ENCODE peak calls at places on chromosomes 7 and 10, in four cellular contexts. One of them, this sample, is unnamed.

GRCh38 chr10:30671011-30671616 is 41.6 kb upstream of the LYZL2 start:
- DNase-seq in cardiac muscle cell: peak; percentile 72
- DNase-seq in spleen: no peak
- DNase-seq in PC-3: peak; percentile 76
- DNase-seq in this sample: no peak

GRCh38 chr7:2063562-2064360 is 169.0 kb downstream of the MAD1L1 start:
- DNase-seq in cardiac muscle cell: no peak
- DNase-seq in spleen: no peak
- DNase-seq in PC-3: peak; percentile 45
- DNase-seq in this sample: peak; percentile 50

GRCh38 chr7:89549768-89550167 is 604.5 kb upstream of the STEAP1 start:
- DNase-seq in cardiac muscle cell: no peak
- DNase-seq in spleen: no peak
- DNase-seq in PC-3: no peak
- DNase-seq in this sample: no peak

GRCh38 chr10:15690031-15690430 is 29.7 kb downstream of the ITGA8 start:
- DNase-seq in cardiac muscle cell: no peak
- DNase-seq in spleen: no peak
- DNase-seq in PC-3: no peak
- DNase-seq in this sample: no peak

GRCh38 chr10:42754155-42755027 is 28.2 kb upstream of the BMS1 start:
- DNase-seq in cardiac muscle cell: peak; percentile 31
- DNase-seq in spleen: no peak
- DNase-seq in PC-3: no peak
- DNase-seq in this sample: peak; percentile 84

GRCh38 chr7:50399635-50400034 is 50.5 kb downstream of the FIGNL1 start:
- DNase-seq in cardiac muscle cell: no peak
- DNase-seq in spleen: no peak
- DNase-seq in PC-3: no peak
- DNase-seq in this sample: no peak

GRCh38 chr10:44398747-44399477 is 14.0 kb upstream of the CXCL12 start:
- DNase-seq in cardiac muscle cell: no peak
- DNase-seq in spleen: no peak
- DNase-seq in PC-3: no peak
- DNase-seq in this sample: no peak

GRCh38 chr7:17598846-17599245 is 300.4 kb downstream of the AHR start:
- DNase-seq in cardiac muscle cell: no peak
- DNase-seq in spleen: no peak
- DNase-seq in PC-3: peak; percentile 78
- DNase-seq in this sample: no peak

GRCh38 chr7:46850563-46851325 is 731.2 kb downstream of the TNS3 start:
- DNase-seq in cardiac muscle cell: no peak
- DNase-seq in spleen: no peak
- DNase-seq in PC-3: no peak
- DNase-seq in this sample: no peak

GRCh38 chr7:11881680-11882079 is 49.7 kb upstream of the THSD7A start:
- DNase-seq in cardiac muscle cell: no peak
- DNase-seq in spleen: no peak
- DNase-seq in PC-3: no peak
- DNase-seq in this sample: no peak

GRCh38 chr7:157017639-157018327 is 7.3 kb upstream of the MNX1 start:
- DNase-seq in cardiac muscle cell: no peak
- DNase-seq in spleen: no peak
- DNase-seq in PC-3: no peak
- DNase-seq in this sample: no peak

GRCh38 chr7:157474685-157475084 is 137.9 kb downstream of the DNAJB6 start:
- DNase-seq in cardiac muscle cell: no peak
- DNase-seq in spleen: peak; percentile 79
- DNase-seq in PC-3: peak; percentile 29
- DNase-seq in this sample: no peak

GRCh38 chr10:59864141-59864962 is 42.0 kb downstream of the CCDC6 start:
- DNase-seq in cardiac muscle cell: no peak
- DNase-seq in spleen: no peak
- DNase-seq in PC-3: no peak
- DNase-seq in this sample: no peak

GRCh38 chr10:90136731-90137316 is 435.4 kb downstream of the KIF20B start:
- DNase-seq in cardiac muscle cell: peak; percentile 8
- DNase-seq in spleen: no peak
- DNase-seq in PC-3: no peak
- DNase-seq in this sample: no peak

GRCh38 chr7:50598455-50599343 is 33.5 kb upstream of the DDC start:
- DNase-seq in cardiac muscle cell: no peak
- DNase-seq in spleen: no peak
- DNase-seq in PC-3: no peak
- DNase-seq in this sample: no peak

GRCh38 chr10:21065621-21066248 is 168.6 kb upstream of the NEBL start:
- DNase-seq in cardiac muscle cell: no peak
- DNase-seq in spleen: no peak
- DNase-seq in PC-3: no peak
- DNase-seq in this sample: no peak

GRCh38 chr10:104322416-104322782 is 15.9 kb downstream of the ITPRIP start:
- DNase-seq in cardiac muscle cell: no peak
- DNase-seq in spleen: peak; percentile 88
- DNase-seq in PC-3: no peak
- DNase-seq in this sample: no peak

GRCh38 chr7:128831178-128831993 is 1.2 kb downstream of the FLNC start:
- DNase-seq in cardiac muscle cell: peak; percentile 90
- DNase-seq in spleen: peak; percentile 74
- DNase-seq in PC-3: peak; percentile 3
- DNase-seq in this sample: peak; percentile 82

GRCh38 chr7:120273476-120273975 is 551 bp downstream of the KCND2 start:
- DNase-seq in cardiac muscle cell: peak; percentile 56
- DNase-seq in spleen: no peak
- DNase-seq in PC-3: peak; percentile 5
- DNase-seq in this sample: peak; percentile 27

GRCh38 chr10:36559412-36559811 is 566.0 kb upstream of the ANKRD30A start:
- DNase-seq in cardiac muscle cell: no peak
- DNase-seq in spleen: no peak
- DNase-seq in PC-3: no peak
- DNase-seq in this sample: no peak

GRCh38 chr10:31757374-31757773 is 171.3 kb downstream of the ARHGAP12 start:
- DNase-seq in cardiac muscle cell: no peak
- DNase-seq in spleen: no peak
- DNase-seq in PC-3: no peak
- DNase-seq in this sample: no peak

GRCh38 chr7:108235451-108236061 is 105.4 kb upstream of the LAMB4 start:
- DNase-seq in cardiac muscle cell: no peak
- DNase-seq in spleen: no peak
- DNase-seq in PC-3: no peak
- DNase-seq in this sample: no peak

DNA sequence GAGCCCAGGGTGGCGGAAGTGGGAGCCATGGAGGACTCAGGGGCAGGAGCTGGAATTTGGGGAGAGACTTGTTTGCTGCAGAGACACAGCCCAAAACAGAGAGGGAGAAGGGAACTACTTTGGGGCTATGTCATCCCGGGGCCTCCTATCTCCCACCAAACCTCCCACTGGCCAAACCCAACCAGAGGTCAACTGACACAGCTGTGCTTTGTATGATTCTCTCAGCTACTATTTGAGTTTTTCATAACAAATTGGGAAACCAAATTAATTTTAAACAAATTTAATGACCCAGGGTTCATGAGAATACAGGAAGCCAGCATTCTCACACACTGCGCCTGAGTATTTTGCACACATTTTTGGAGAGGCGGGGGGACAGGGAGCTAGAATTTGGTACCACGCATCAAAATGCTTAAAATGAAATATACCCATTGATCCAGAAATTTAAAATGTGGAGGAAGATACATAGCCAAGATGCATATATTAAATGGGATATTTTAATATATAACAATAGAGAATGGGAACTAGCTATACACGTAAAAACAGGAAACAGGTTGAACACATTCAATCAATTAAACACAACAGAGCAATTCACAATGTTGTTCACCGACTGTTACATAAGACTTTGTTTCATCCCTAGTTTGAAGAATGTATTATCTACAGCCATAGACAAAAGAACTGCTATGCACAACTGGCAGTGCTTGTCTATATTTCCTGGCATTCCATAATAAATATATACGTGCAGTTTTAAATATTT is 105.3 kb downstream of the PARD3 start:
- DNase-seq in cardiac muscle cell: no peak
- DNase-seq in spleen: no peak
- DNase-seq in PC-3: no peak
- DNase-seq in this sample: no peak
- H3K27ac ChIP-seq in cardiac muscle cell: no peak overlapping the region
- H3K27ac ChIP-seq in spleen: no peak overlapping the region
- H3K27ac ChIP-seq in PC-3: peak overlapping the region; percentile 25
- H3K27ac ChIP-seq in this sample: peak overlapping the region; percentile 17

DNA sequence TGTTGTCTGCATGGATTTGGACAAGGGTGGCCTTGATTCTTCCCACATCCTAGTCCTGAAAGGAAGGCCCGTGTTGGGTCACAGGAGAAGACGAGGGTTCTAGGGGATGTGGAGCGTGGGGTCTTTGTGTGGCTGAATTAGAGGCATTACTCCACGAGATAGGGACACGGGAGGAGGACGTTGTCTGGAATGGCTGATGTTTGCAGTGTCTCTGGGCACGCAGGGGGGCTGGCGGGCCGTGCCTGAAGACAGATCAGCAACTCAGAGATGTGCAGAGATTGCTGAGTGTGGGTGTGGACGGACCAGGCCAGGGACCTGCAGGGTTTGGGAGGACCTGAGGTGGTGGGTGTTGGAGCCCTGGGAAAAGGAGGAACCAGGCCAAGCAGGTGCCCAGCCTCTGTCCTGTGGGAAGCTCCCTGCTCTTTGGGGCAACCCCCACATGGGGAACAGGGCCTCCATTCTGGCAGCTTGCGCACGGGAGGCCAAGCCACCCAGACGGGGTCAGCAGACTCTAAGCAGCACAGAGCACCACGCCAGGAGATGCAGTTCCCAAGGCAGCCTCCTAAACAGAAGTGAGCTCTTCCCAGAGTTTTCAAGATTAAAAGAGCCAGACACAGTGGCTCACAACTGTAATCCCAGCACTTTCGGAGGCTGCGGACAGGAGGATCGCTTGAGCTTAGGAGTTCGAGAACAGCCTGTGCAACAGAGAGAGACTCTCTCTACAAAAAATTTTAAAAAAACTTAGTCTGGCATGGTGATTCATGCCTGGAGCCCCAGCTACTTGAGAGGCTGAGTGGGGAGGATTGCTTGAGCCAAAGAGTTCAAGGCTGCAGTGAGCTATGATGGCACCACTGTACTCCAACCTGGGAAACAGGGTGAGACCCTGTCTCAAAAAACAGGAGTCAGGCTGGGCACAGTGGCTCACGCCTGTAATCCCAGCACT is 71.0 kb upstream of the GTF2I start:
- DNase-seq in cardiac muscle cell: no peak
- DNase-seq in spleen: no peak
- DNase-seq in PC-3: no peak
- DNase-seq in this sample: no peak
- H3K27me3 ChIP-seq in cardiac muscle cell: no peaks in the 10 kb centered on the region
- H3K27me3 ChIP-seq in spleen: no peaks in the 10 kb centered on the region
- H3K27me3 ChIP-seq in PC-3: no peaks in the 10 kb centered on the region
- H3K27me3 ChIP-seq in this sample: no peaks in the 10 kb centered on the region

DNA sequence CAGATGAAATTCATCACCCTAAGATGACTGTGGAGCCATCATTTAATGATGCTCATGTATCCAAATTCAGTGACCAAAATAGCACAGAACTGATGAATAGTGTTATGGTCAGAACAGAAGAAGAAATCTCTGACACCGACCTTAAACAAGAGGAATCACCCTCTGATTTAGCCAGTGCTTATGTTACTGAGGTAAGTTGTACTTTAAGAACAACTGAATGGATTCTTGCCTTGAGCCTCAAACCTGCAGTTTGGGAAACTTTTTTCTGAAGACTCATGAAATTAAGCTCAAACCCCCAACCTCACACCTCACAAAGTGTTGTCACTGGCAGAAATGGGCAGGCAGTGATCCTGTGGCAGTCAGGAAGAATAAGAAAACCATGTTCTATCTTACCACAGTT is 25.6 kb downstream of the TMEM243 start:
- DNase-seq in cardiac muscle cell: no peak
- DNase-seq in spleen: no peak
- DNase-seq in PC-3: no peak
- DNase-seq in this sample: no peak
- H3K27ac ChIP-seq in cardiac muscle cell: peak overlapping the region; percentile 1
- H3K27ac ChIP-seq in spleen: no peak overlapping the region
- H3K27ac ChIP-seq in PC-3: no peak overlapping the region
- H3K27ac ChIP-seq in this sample: no peak overlapping the region

DNA sequence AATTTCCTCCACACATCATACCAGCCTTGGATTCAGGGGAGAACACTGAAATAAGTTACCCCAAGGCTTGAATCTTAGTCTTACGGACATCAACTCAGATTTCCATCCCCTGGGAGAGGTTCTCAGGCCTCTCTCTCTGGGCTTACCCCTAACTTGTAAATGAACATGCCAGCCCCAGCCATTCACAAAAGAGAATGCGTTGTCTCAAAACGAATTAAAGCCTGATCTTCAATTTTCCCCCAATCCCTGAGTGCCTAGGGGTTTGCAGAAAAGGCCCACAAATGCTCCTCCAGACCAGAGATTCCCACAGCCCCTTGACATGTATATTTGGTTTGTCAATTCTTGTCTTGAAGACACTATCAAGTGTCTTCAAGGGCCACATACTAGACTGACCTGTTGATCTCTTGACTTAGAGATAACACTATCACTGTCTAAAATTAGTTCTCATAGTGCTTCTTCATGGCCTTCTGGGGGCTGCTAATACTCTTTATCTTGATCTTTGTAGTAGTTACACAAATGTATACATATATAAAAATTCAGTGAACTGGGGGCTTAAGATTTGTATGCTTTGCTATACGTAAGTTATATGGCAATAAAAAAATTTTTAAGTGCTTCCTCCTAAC is 11.9 kb upstream of the HOXA13 start:
- DNase-seq in cardiac muscle cell: no peak
- DNase-seq in spleen: no peak
- DNase-seq in PC-3: no peak
- DNase-seq in this sample: no peak
- H3K27me3 ChIP-seq in cardiac muscle cell: peaks cover 100% of the 10 kb centered on the region
- H3K27me3 ChIP-seq in spleen: peaks cover 80% of the 10 kb centered on the region
- H3K27me3 ChIP-seq in PC-3: no peaks in the 10 kb centered on the region
- H3K27me3 ChIP-seq in this sample: peaks cover 6% of the 10 kb centered on the region